ENCODE peak calls at places on chromosomes 1 and 21, in nine cellular contexts. I is Caki2; W is stimulated activated CD4-positive, alpha-beta T cell treated with anti-CD3 and anti-CD28 coated beads, Interleukin-4, amount 100 ng/mL, for 48 hours; U is cerebellum; P is AG08395; T is effector memory CD8-positive, alpha-beta T cell; D is D341Med; L is upper lobe of right lung; V is HTR-8/SVneo. J is an unnamed sample.

GRCh38 chr1:241115784-241116183 is 241.2 kb downstream of the RGS7 start:
- DNase-seq in L (no peak), V (no peak), P (no peak), I (no peak), T (no peak), W (no peak), D (no peak), U (no peak), J (no peak)

GRCh38 chr1:1551524-1552262 is 11.3 kb upstream of the TMEM240 start:
- DNase-seq in V (no peak), T (no peak), I (no peak), D (no peak), U (no peak), W (no peak), P (no peak), L (no peak), J (no peak)

GRCh38 chr1:93714350-93714749 is 32.7 kb upstream of the BCAR3 start:
- DNase-seq in D (no peak), V (no peak), L (no peak), P (no peak), I (no peak), W (no peak), U (no peak), T (no peak), J (no peak)

GRCh38 chr1:31786366-31787060 is 22.4 kb upstream of the ADGRB2 start:
- DNase-seq in L (peak), D (peak), U (no peak), T (no peak), W (no peak), P (no peak), V (no peak), I (no peak), J (no peak)

GRCh38 chr21:30515681-30516080 is 13.7 kb upstream of the KRTAP19-5 start:
- DNase-seq in T (no peak), I (no peak), D (no peak), L (no peak), W (no peak), P (no peak), U (no peak), V (no peak), J (no peak)

GRCh38 chr1:43747736-43748135 is 40.4 kb downstream of the ST3GAL3 start:
- DNase-seq in D (no peak), L (no peak), I (no peak), U (no peak), W (no peak), T (no peak), P (no peak), V (no peak), J (no peak)

GRCh38 chr1:172678990-172679772 is 20.3 kb downstream of the FASLG start:
- DNase-seq in V (no peak), I (no peak), W (no peak), L (no peak), D (no peak), P (no peak), T (no peak), U (no peak), J (no peak)

GRCh38 chr1:220527279-220528048 is 472 bp upstream of the MARK1 start:
- DNase-seq in D (peak), T (no peak), L (no peak), U (peak), V (no peak), W (no peak), P (no peak), I (no peak), J (no peak)

GRCh38 chr21:15193937-15194336 is 129.1 kb upstream of the NRIP1 start:
- DNase-seq in T (no peak), U (no peak), L (no peak), V (no peak), W (no peak), D (no peak), P (no peak), I (no peak), J (no peak)

GRCh38 chr1:224734261-224734935 is 118.3 kb downstream of the CNIH3 start:
- DNase-seq in D (no peak), T (no peak), V (no peak), U (no peak), L (no peak), W (no peak), I (no peak), P (no peak), J (no peak)

GRCh38 chr1:234260578-234260977 is 112.7 kb upstream of the COA6 start:
- DNase-seq in U (no peak), P (no peak), T (no peak), I (no peak), W (peak), V (no peak), L (no peak), D (no peak), J (no peak)

GRCh38 chr1:181423301-181423918 is 59.9 kb upstream of the CACNA1E start:
- DNase-seq in U (peak), D (peak), T (no peak), L (no peak), I (peak), V (peak), W (peak), P (peak), J (peak)

GRCh38 chr1:201774224-201774982 is 54.6 kb upstream of the IPO9 start:
- DNase-seq in V (no peak), U (no peak), T (no peak), P (no peak), I (no peak), D (no peak), L (no peak), W (no peak), J (no peak)

GRCh38 chr1:41576206-41576605 is 91.7 kb upstream of the EDN2 start:
- DNase-seq in I (no peak), W (no peak), L (no peak), V (no peak), T (no peak), U (no peak), P (no peak), D (no peak), J (no peak)

GRCh38 chr1:8903410-8903809 is 24.9 kb upstream of the ENO1 start:
- DNase-seq in P (peak), U (no peak), L (no peak), V (no peak), T (no peak), I (no peak), D (no peak), W (no peak), J (no peak)

GRCh38 chr1:18618546-18619466 is 11.8 kb upstream of the PAX7 start:
- DNase-seq in L (no peak), D (no peak), P (no peak), I (peak), V (peak), T (no peak), W (no peak), U (no peak), J (no peak)

GRCh38 chr21:36723371-36723881 is 24.5 kb downstream of the SIM2 start:
- DNase-seq in I (no peak), U (no peak), P (no peak), T (no peak), W (no peak), D (no peak), L (peak), V (no peak), J (no peak)

GRCh38 chr21:44710756-44711326 is 531 bp downstream of the TSPEAR start:
- DNase-seq in W (no peak), U (no peak), I (no peak), D (peak), V (no peak), T (no peak), P (no peak), L (peak), J (no peak)

GRCh38 chr1:207918016-207918415 is 7.1 kb upstream of the CD34 start:
- DNase-seq in V (no peak), U (no peak), I (no peak), W (no peak), T (no peak), D (no peak), L (no peak), P (no peak), J (no peak)

GRCh38 chr1:61083014-61083798 is 845 bp downstream of the NFIA start:
- DNase-seq in D (peak), V (no peak), P (peak), L (peak), W (no peak), U (peak), I (peak), T (peak), J (no peak)

GRCh38 chr1:180933141-180933540 is 20.4 kb downstream of the KIAA1614 start:
- DNase-seq in I (no peak), V (no peak), W (no peak), L (no peak), D (no peak), P (no peak), T (no peak), U (no peak), J (no peak)

GRCh38 chr1:27618341-27619067 is 14.6 kb upstream of the AHDC1 start:
- DNase-seq in D (no peak), I (no peak), U (no peak), P (no peak), V (no peak), T (peak), L (no peak), W (no peak), J (peak)

GRCh38 chr1:203148127-203148526 is 20.6 kb downstream of the ADORA1 start:
- DNase-seq in P (no peak), T (no peak), I (no peak), W (no peak), U (peak), L (no peak), V (no peak), D (no peak), J (no peak)

GRCh38 chr1:75338974-75339483 is 204.8 kb downstream of the LHX8 start:
- DNase-seq in T (no peak), V (no peak), L (no peak), D (no peak), W (no peak), P (no peak), I (no peak), U (no peak), J (no peak)

GRCh38 chr1:62429581-62429980 is 7.3 kb upstream of the USP1 start:
- DNase-seq in V (no peak), L (no peak), W (no peak), U (no peak), P (no peak), T (no peak), D (no peak), I (no peak), J (no peak)

GRCh38 chr1:37958690-37959089 is 11.8 kb upstream of the INPP5B start:
- DNase-seq in P (peak), I (peak), L (no peak), W (no peak), U (no peak), T (no peak), V (peak), D (no peak), J (no peak)

GRCh38 chr21:31938330-31939301 is 65.8 kb downstream of the HUNK start:
- DNase-seq in I (no peak), L (no peak), T (no peak), U (no peak), D (peak), V (no peak), W (no peak), P (no peak), J (no peak)

GRCh38 chr21:27104749-27105439 is 138.0 kb upstream of the ADAMTS5 start:
- DNase-seq in D (no peak), V (peak), L (no peak), T (no peak), P (peak), U (no peak), I (peak), W (no peak), J (no peak)

GRCh38 chr21:43836616-43837015 is 28.4 kb upstream of the AGPAT3 start:
- DNase-seq in I (no peak), D (no peak), V (no peak), T (no peak), W (no peak), U (no peak), P (no peak), L (no peak), J (no peak)

GRCh38 chr1:180652791-180653190 is 21.0 kb downstream of the XPR1 start:
- DNase-seq in L (no peak), T (no peak), U (no peak), W (no peak), V (no peak), P (peak), I (no peak), D (no peak), J (no peak)

GRCh38 chr1:208007938-208008342 is 97.0 kb upstream of the CD34 start:
- DNase-seq in T (no peak), D (no peak), I (no peak), L (no peak), W (no peak), V (peak), P (peak), U (no peak), J (no peak)

GRCh38 chr1:226737819-226738420 is 1.2 kb downstream of the ITPKB start:
- DNase-seq in L (peak), P (no peak), T (peak), I (peak), W (no peak), U (peak), V (no peak), D (peak), J (peak)

GRCh38 chr21:34768326-34768725 is 99.5 kb downstream of the CLIC6 start:
- DNase-seq in V (no peak), T (no peak), I (no peak), D (no peak), U (no peak), P (no peak), W (no peak), L (no peak), J (no peak)

GRCh38 chr1:8880068-8880676 is 1.7 kb upstream of the ENO1 start:
- DNase-seq in V (no peak), T (no peak), P (peak), W (no peak), L (peak), I (peak), D (no peak), U (no peak), J (no peak)

GRCh38 chr1:205700865-205701401 is 20.6 kb upstream of the SLC45A3 start:
- DNase-seq in P (no peak), D (no peak), V (no peak), T (no peak), L (no peak), U (no peak), W (no peak), I (no peak), J (no peak)

GRCh38 chr21:39054066-39054465 is 129.2 kb downstream of the PSMG1 start:
- DNase-seq in D (no peak), I (no peak), W (no peak), U (no peak), V (no peak), L (no peak), P (no peak), T (no peak), J (no peak)

GRCh38 chr1:15950302-15950701 is 25.6 kb downstream of the ZBTB17 start:
- DNase-seq in P (no peak), D (no peak), T (no peak), I (no peak), L (no peak), U (no peak), W (peak), V (no peak), J (no peak)

GRCh38 chr21:33873116-33873515 is 42.5 kb downstream of the ATP5PO start:
- DNase-seq in D (no peak), W (no peak), U (no peak), T (no peak), L (no peak), I (no peak), P (no peak), V (no peak), J (no peak)

GRCh38 chr21:39094847-39095525 is 88.3 kb downstream of the PSMG1 start:
- DNase-seq in D (no peak), P (no peak), T (no peak), W (no peak), I (peak), V (peak), U (no peak), L (no peak), J (no peak)